ENCODE peak calls at places on chromosomes 3 and 15, in four cellular contexts. X is mesenchymal stem cell, W is IMR-90, T is H1. O is an unnamed sample.

GRCh38 chr3:152961323-152961722 is 126.4 kb downstream of the P2RY1 start:
- DNase-seq in X (peak; percentile 39), W (peak; percentile 0), T (no peak), O (peak; percentile 60)

GRCh38 chr3:106640353-106640752 is 736.9 kb upstream of the CCDC54 start:
- DNase-seq in W (no peak), T (no peak), X (no peak), O (no peak)

GRCh38 chr3:130759692-130760338 is 13.2 kb upstream of the PIK3R4 start:
- DNase-seq in W (peak; percentile 49), X (peak; percentile 60), T (no peak), O (peak; percentile 63)

GRCh38 chr15:82108489-82109078 is 62.8 kb upstream of the MEX3B start:
- DNase-seq in X (peak; percentile 38), T (peak; percentile 29), W (peak; percentile 50), O (peak; percentile 66)

GRCh38 chr3:133987136-133987535 is 42.6 kb downstream of the SLCO2A1 start:
- DNase-seq in W (no peak), T (no peak), X (no peak), O (peak; percentile 93)

GRCh38 chr3:55494976-55495375 is 7.9 kb upstream of the WNT5A start:
- DNase-seq in W (no peak), X (no peak), T (no peak), O (no peak)

GRCh38 chr3:60294181-60294580 is 957.1 kb downstream of the FHIT start:
- DNase-seq in W (peak; percentile 85), X (peak; percentile 19), T (no peak), O (no peak)

GRCh38 chr3:172342097-172342659 is 106.1 kb downstream of the GHSR start:
- DNase-seq in T (no peak), X (no peak), W (no peak), O (no peak)

GRCh38 chr3:146136647-146137046 is 24.3 kb downstream of the PLOD2 start:
- DNase-seq in T (no peak), X (no peak), W (no peak), O (no peak)

GRCh38 chr3:5756443-5756842 is 568.9 kb downstream of the EDEM1 start:
- DNase-seq in W (no peak), T (no peak), X (no peak), O (no peak)

GRCh38 chr3:177448987-177449975 is 252.0 kb upstream of the TBL1XR1 start:
- DNase-seq in W (peak; percentile 78), T (no peak), X (peak; percentile 71), O (peak; percentile 77)

GRCh38 chr3:134029256-134029733 is 430 bp downstream of the SLCO2A1 start:
- DNase-seq in T (no peak), X (peak; percentile 33), W (peak; percentile 15), O (peak; percentile 46)

GRCh38 chr15:68348064-68348463 is 70.5 kb downstream of the FEM1B start:
- DNase-seq in T (no peak), X (peak; percentile 64), W (peak; percentile 27), O (no peak)

GRCh38 chr3:124685481-124685880 is 44.8 kb upstream of the UMPS start:
- DNase-seq in T (no peak), W (no peak), X (no peak), O (no peak)

GRCh38 chr3:27712136-27713065 is 9.7 kb downstream of the EOMES start:
- DNase-seq in X (peak; percentile 80), T (no peak), W (peak; percentile 75), O (peak; percentile 93)

GRCh38 chr3:15633159-15633558 is 31.6 kb downstream of the BTD start:
- DNase-seq in T (no peak), X (no peak), W (no peak), O (no peak)
- H3K4me1 ChIP-seq in T (peaks cover 37% of the 10 kb centered on the region), X (peaks cover 24% of the 10 kb centered on the region), W (peaks cover 40% of the 10 kb centered on the region), O (no peaks in the 10 kb centered on the region)

GRCh38 chr15:40105517-40106202 is 3.0 kb downstream of the BMF start:
- DNase-seq in W (no peak), T (no peak), X (no peak), O (no peak)

GRCh38 chr15:40106203-40107161 is 2.2 kb downstream of the BMF start:
- DNase-seq in T (no peak), X (peak; percentile 89), W (peak; percentile 49), O (peak; percentile 98)

GRCh38 chr15:40104296-40104864 is 4.3 kb downstream of the BMF start:
- DNase-seq in X (no peak), W (no peak), T (no peak), O (no peak)

GRCh38 chr15:40103864-40104271 is 4.8 kb downstream of the BMF start:
- DNase-seq in W (no peak), T (no peak), X (no peak), O (peak; percentile 44)

GRCh38 chr15:40104865-40105516 is 3.7 kb downstream of the BMF start:
- DNase-seq in W (peak; percentile 79), T (no peak), X (peak; percentile 87), O (peak; percentile 97)
- H3K4me3 ChIP-seq in W (no peak overlapping the region), T (no peak overlapping the region), X (no peak overlapping the region), O (no peak overlapping the region)

GRCh38 chr3:25462495-25462894 is 34.4 kb downstream of the RARB start:
- DNase-seq in T (no peak), W (no peak), X (no peak), O (no peak)
- H4K8ac ChIP-seq in T (no peak overlapping the region), W (no peak overlapping the region), X (no peak overlapping the region), O (no peak overlapping the region)

DNA sequence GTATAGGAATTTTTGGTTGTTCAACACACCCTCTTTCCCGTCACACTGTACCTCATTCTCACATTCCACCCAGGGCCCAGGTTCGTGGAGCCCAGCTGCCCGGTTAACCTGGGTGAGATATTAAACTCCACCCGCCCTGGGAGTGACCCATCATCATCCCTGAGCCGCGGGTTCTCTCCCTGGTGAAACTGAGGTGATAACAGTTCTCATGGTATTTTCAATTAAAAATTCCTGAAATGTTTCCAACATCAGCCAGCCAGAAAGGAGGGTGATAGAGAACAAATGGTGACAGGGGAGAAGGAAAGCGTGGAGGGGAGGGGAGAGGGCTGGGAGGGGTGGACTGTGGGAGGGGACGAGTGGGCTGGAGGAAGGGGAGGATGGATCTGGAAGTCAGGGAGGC is 148.8 kb downstream of the ALDH1A2 start:
- DNase-seq in T (no peak), W (no peak), X (no peak), O (no peak)
- H3K4me1 ChIP-seq in T (no peaks in the 10 kb centered on the region), W (no peaks in the 10 kb centered on the region), X (no peaks in the 10 kb centered on the region), O (no peaks in the 10 kb centered on the region)

GRCh38 chr3:45224824-45225464 is 1.1 kb downstream of the TMEM158 start:
- DNase-seq in X (peak; percentile 83), W (peak; percentile 78), T (peak; percentile 31), O (peak; percentile 89)

GRCh38 chr3:45227131-45227819 is 1.2 kb upstream of the TMEM158 start:
- DNase-seq in T (no peak), W (no peak), X (no peak), O (no peak)

GRCh38 chr3:45226206-45226915 is at the start of gene TMEM158:
- DNase-seq in W (peak; percentile 70), X (peak; percentile 85), T (no peak), O (peak; percentile 68)

GRCh38 chr3:45225465-45226205 is 452 bp downstream of the TMEM158 start:
- DNase-seq in T (no peak), W (no peak), X (peak; percentile 50), O (peak; percentile 42)

GRCh38 chr3:45223889-45224730 is 2.0 kb downstream of the TMEM158 start:
- DNase-seq in T (no peak), W (peak; percentile 69), X (peak; percentile 49), O (no peak)
- H3K4me3 ChIP-seq in T (peak overlapping the region; percentile 64), W (peak overlapping the region; percentile 72), X (peak overlapping the region; percentile 86), O (no peak overlapping the region)

GRCh38 chr15:45586990-45587860 is at the start of gene BLOC1S6:
- DNase-seq in W (peak; percentile 90), T (peak; percentile 84), X (peak; percentile 96), O (peak; percentile 97)
- H4K8ac ChIP-seq in W (peak within 1 kb of the TSS; percentile 98), T (peak within 1 kb of the TSS; percentile 98), X (peak within 1 kb of the TSS; percentile 93), O (peak within 1 kb of the TSS; percentile 96)

GRCh38 chr15:98683821-98684220 is 35.5 kb downstream of the IGF1R start:
- DNase-seq in T (no peak), X (peak; percentile 19), W (no peak), O (no peak)
- H3K4me1 ChIP-seq in T (peaks cover 23% of the 10 kb centered on the region), X (peaks cover 24% of the 10 kb centered on the region), W (peaks cover 31% of the 10 kb centered on the region), O (peaks cover 18% of the 10 kb centered on the region)

DNA sequence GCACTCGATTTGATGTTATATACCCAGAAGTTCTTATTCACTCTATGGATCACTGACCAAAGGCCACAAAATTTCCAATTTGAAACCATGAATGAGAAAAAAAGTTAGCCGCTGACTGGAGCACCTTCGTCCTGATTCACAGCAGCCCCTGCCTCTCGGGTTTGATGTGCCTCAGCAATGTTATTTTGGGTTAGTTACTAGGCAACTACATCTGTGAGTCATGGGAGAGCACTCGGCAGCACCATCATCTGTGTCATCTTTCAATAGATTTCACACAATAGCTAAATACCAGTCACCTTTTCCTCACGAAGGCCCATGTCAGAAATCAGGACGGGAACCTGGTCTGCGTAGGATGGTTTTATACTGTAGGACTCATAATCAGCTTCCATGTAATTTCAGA is 269.2 kb downstream of the ZBBX start:
- DNase-seq in W (no peak), X (peak; percentile 80), T (no peak), O (peak; percentile 96)
- H3K4me3 ChIP-seq in W (no peak overlapping the region), X (no peak overlapping the region), T (no peak overlapping the region), O (no peak overlapping the region)

O was measured in mesendoderm.